ENCODE peak calls at places on chromosomes 2 and 18, in nine cellular contexts. C, E, Q, T, X, W, U, V and S are unnamed samples.

GRCh38 chr2:86360781-86361180 is 23.4 kb upstream of the REEP1 start:
- DNase-seq in C (no peak), E (no peak), Q (peak), T (no peak), X (no peak), W (no peak), U (no peak), V (no peak), S (no peak)

GRCh38 chr2:212940816-212941215 is 210.6 kb downstream of the IKZF2 start:
- DNase-seq in C (peak), E (peak), Q (peak), T (no peak), X (no peak), W (peak), U (no peak), V (peak), S (peak)

GRCh38 chr2:28435796-28436425 is 43.3 kb downstream of the FOSL2 start:
- DNase-seq in C (no peak), E (no peak), Q (no peak), T (no peak), X (no peak), W (no peak), U (no peak), V (peak), S (peak)

GRCh38 chr2:70974592-70974991 is 3.8 kb upstream of the ANKRD53 start:
- DNase-seq in C (no peak), E (no peak), Q (peak), T (no peak), X (no peak), W (no peak), U (no peak), V (peak), S (no peak)

GRCh38 chr2:182240862-182241371 is 185.9 kb downstream of the PDE1A start:
- DNase-seq in C (peak), E (peak), Q (peak), T (peak), X (no peak), W (peak), U (no peak), V (peak), S (peak)

GRCh38 chr2:224523626-224524577 is 61.3 kb downstream of the CUL3 start:
- DNase-seq in C (no peak), E (no peak), Q (no peak), T (no peak), X (no peak), W (no peak), U (no peak), V (no peak), S (peak)

GRCh38 chr2:54899576-54900200 is 150.6 kb downstream of the RTN4 start:
- DNase-seq in C (peak), E (no peak), Q (no peak), T (peak), X (no peak), W (no peak), U (no peak), V (peak), S (peak)

GRCh38 chr2:197269815-197270214 is 40.8 kb downstream of the ANKRD44 start:
- DNase-seq in C (no peak), E (no peak), Q (no peak), T (no peak), X (no peak), W (no peak), U (no peak), V (no peak), S (no peak)

GRCh38 chr18:56574827-56575226 is 63.6 kb downstream of the TXNL1 start:
- DNase-seq in C (no peak), E (no peak), Q (no peak), T (no peak), X (no peak), W (no peak), U (no peak), V (no peak), S (peak)

GRCh38 chr2:241558532-241559488 is at the start of gene BOK:
- DNase-seq in C (peak), E (peak), Q (peak), T (peak), X (peak), W (peak), U (no peak), V (peak), S (peak)

GRCh38 chr18:5720132-5720531 is 175.2 kb downstream of the TMEM200C start:
- DNase-seq in C (no peak), E (no peak), Q (no peak), T (no peak), X (no peak), W (no peak), U (no peak), V (no peak), S (no peak)

GRCh38 chr2:62479917-62480316 is 26.1 kb downstream of the TMEM17 start:
- DNase-seq in C (no peak), E (no peak), Q (no peak), T (no peak), X (no peak), W (no peak), U (no peak), V (no peak), S (peak)

GRCh38 chr2:223041527-223042109 is 10.4 kb upstream of the KCNE4 start:
- DNase-seq in C (no peak), E (peak), Q (peak), T (no peak), X (peak), W (peak), U (peak), V (peak), S (peak)

GRCh38 chr2:30266051-30266621 is 34.8 kb downstream of the LBH start:
- DNase-seq in C (no peak), E (no peak), Q (peak), T (no peak), X (no peak), W (no peak), U (peak), V (peak), S (no peak)

GRCh38 chr2:171389325-171389724 is 44.5 kb downstream of the METTL8 start:
- DNase-seq in C (no peak), E (no peak), Q (no peak), T (no peak), X (no peak), W (no peak), U (no peak), V (no peak), S (no peak)

GRCh38 chr18:49843778-49844625 is 30.7 kb upstream of the ACAA2 start:
- DNase-seq in C (no peak), E (no peak), Q (peak), T (no peak), X (no peak), W (no peak), U (no peak), V (no peak), S (no peak)

GRCh38 chr2:236935131-236935530 is 150.6 kb upstream of the COPS8 start:
- DNase-seq in C (no peak), E (no peak), Q (peak), T (no peak), X (no peak), W (no peak), U (no peak), V (peak), S (no peak)

GRCh38 chr2:134550566-134551164 is 168.1 kb downstream of the TMEM163 start:
- DNase-seq in C (no peak), E (no peak), Q (no peak), T (no peak), X (no peak), W (no peak), U (no peak), V (no peak), S (no peak)

GRCh38 chr2:119255760-119256573 is 32.3 kb downstream of the STEAP3 start:
- DNase-seq in C (no peak), E (no peak), Q (peak), T (no peak), X (no peak), W (peak), U (no peak), V (no peak), S (peak)

GRCh38 chr2:168711091-168711490 is 91.3 kb upstream of the NOSTRIN start:
- DNase-seq in C (no peak), E (no peak), Q (no peak), T (no peak), X (no peak), W (no peak), U (no peak), V (no peak), S (no peak)

GRCh38 chr18:59084286-59084779 is 55.4 kb upstream of the SEC11C start:
- DNase-seq in C (peak), E (peak), Q (peak), T (peak), X (no peak), W (peak), U (peak), V (peak), S (peak)

GRCh38 chr2:121348128-121348740 is 63.2 kb upstream of the TFCP2L1 start:
- DNase-seq in C (no peak), E (no peak), Q (no peak), T (no peak), X (no peak), W (no peak), U (no peak), V (no peak), S (no peak)

GRCh38 chr2:12317853-12318426 is 398.8 kb upstream of the TRIB2 start:
- DNase-seq in C (no peak), E (no peak), Q (peak), T (no peak), X (no peak), W (no peak), U (peak), V (no peak), S (peak)

GRCh38 chr2:127674241-127675209 is 805 bp downstream of the LIMS2 start:
- DNase-seq in C (peak), E (no peak), Q (peak), T (no peak), X (no peak), W (peak), U (peak), V (peak), S (peak)

GRCh38 chr18:13615432-13615861 is 110.9 kb downstream of the FAM210A start:
- DNase-seq in C (no peak), E (no peak), Q (no peak), T (no peak), X (no peak), W (no peak), U (no peak), V (no peak), S (peak)

GRCh38 chr2:201448701-201449100 is 2.6 kb downstream of the TRAK2 start:
- DNase-seq in C (no peak), E (no peak), Q (no peak), T (no peak), X (no peak), W (no peak), U (no peak), V (no peak), S (no peak)

GRCh38 chr2:143431316-143431715 is 302.1 kb downstream of the ARHGAP15 start:
- DNase-seq in C (no peak), E (no peak), Q (no peak), T (no peak), X (no peak), W (no peak), U (no peak), V (no peak), S (peak)

GRCh38 chr2:66580343-66580954 is 145.5 kb downstream of the MEIS1 start:
- DNase-seq in C (no peak), E (no peak), Q (no peak), T (no peak), X (no peak), W (no peak), U (no peak), V (no peak), S (no peak)

GRCh38 chr2:64101141-64101591 is 43.1 kb downstream of the PELI1 start:
- DNase-seq in C (no peak), E (no peak), Q (no peak), T (no peak), X (no peak), W (no peak), U (no peak), V (no peak), S (peak)

GRCh38 chr2:160389875-160390274 is 103.7 kb downstream of the RBMS1 start:
- DNase-seq in C (no peak), E (no peak), Q (no peak), T (no peak), X (no peak), W (no peak), U (no peak), V (no peak), S (peak)

GRCh38 chr18:27954226-27954625 is 222.7 kb downstream of the CDH2 start:
- DNase-seq in C (no peak), E (no peak), Q (peak), T (no peak), X (no peak), W (no peak), U (no peak), V (no peak), S (peak)

GRCh38 chr2:68789603-68790002 is 55.0 kb downstream of the ARHGAP25 start:
- DNase-seq in C (no peak), E (no peak), Q (peak), T (no peak), X (no peak), W (no peak), U (no peak), V (no peak), S (no peak)

GRCh38 chr2:119433636-119434327 is 2.1 kb downstream of the TMEM37 start:
- DNase-seq in C (no peak), E (no peak), Q (peak), T (no peak), X (no peak), W (no peak), U (no peak), V (peak), S (no peak)

GRCh38 chr2:149617476-149617875 is 29.9 kb upstream of the MMADHC start:
- DNase-seq in C (no peak), E (no peak), Q (no peak), T (no peak), X (no peak), W (no peak), U (no peak), V (no peak), S (peak)

GRCh38 chr2:74982581-74982980 is 24.1 kb downstream of the POLE4 start:
- DNase-seq in C (no peak), E (no peak), Q (no peak), T (peak), X (no peak), W (no peak), U (no peak), V (no peak), S (peak)

GRCh38 chr2:233065954-233066470 is 5.9 kb downstream of the INPP5D start:
- DNase-seq in C (no peak), E (no peak), Q (peak), T (no peak), X (peak), W (no peak), U (no peak), V (no peak), S (no peak)

GRCh38 chr2:236642584-236643291 is 73.1 kb downstream of the ACKR3 start:
- DNase-seq in C (no peak), E (no peak), Q (peak), T (no peak), X (no peak), W (no peak), U (peak), V (peak), S (peak)